ENCODE peak calls at places on chromosomes 3 and 15, in ten cellular contexts. X is fibroblast of pulmonary artery, M is psoas muscle, T is HFF-Myc, W is OCI-LY7, S is H9, V is retinal pigment epithelial cell, B is progenitor cell of endocrine pancreas, K is GM10248, D is tibial nerve. U is an unnamed sample.

GRCh38 chr3:103515116-103515515 is 1080.3 kb downstream of the ZPLD1 start:
- DNase-seq in S (no peak), W (no peak), M (no peak), D (no peak), K (no peak), V (no peak), T (no peak), B (no peak), X (no peak), U (no peak)

GRCh38 chr15:88177451-88177850 is 79.1 kb downstream of the NTRK3 start:
- DNase-seq in S (no peak), D (no peak), B (no peak), T (no peak), V (no peak), K (no peak), M (no peak), W (no peak), X (no peak), U (no peak)

GRCh38 chr3:52240059-52240885 is 1.3 kb upstream of the TWF2 start:
- DNase-seq in T (peak; percentile 88), W (peak; percentile 80), D (peak; percentile 54), M (peak; percentile 77), K (no peak), B (no peak), X (peak; percentile 93), S (peak; percentile 61), V (peak; percentile 80), U (peak; percentile 82)

GRCh38 chr15:71548317-71548908 is 261.9 kb upstream of the NR2E3 start:
- DNase-seq in S (no peak), T (no peak), X (no peak), D (no peak), V (no peak), B (no peak), M (no peak), W (no peak), K (no peak), U (no peak)

GRCh38 chr3:141412087-141412935 is 44.0 kb downstream of the ZBTB38 start:
- DNase-seq in W (peak; percentile 22), S (no peak), D (peak; percentile 37), X (peak; percentile 77), B (no peak), V (no peak), M (no peak), K (peak; percentile 39), T (no peak), U (peak; percentile 83)

GRCh38 chr15:52292780-52293392 is 2.7 kb downstream of the MYO5C start:
- DNase-seq in W (peak; percentile 19), M (no peak), V (no peak), B (no peak), T (no peak), X (no peak), S (no peak), D (no peak), K (no peak), U (no peak)

GRCh38 chr3:107942244-107942643 is 148.6 kb downstream of the CD47 start:
- DNase-seq in X (no peak), T (no peak), M (no peak), S (no peak), W (no peak), V (no peak), B (no peak), K (peak; percentile 13), D (no peak), U (no peak)

GRCh38 chr15:96171842-96172241 is 158.7 kb upstream of the NR2F2 start:
- DNase-seq in B (peak; percentile 16), V (peak; percentile 61), W (no peak), X (peak; percentile 5), K (no peak), D (no peak), T (no peak), S (no peak), M (no peak), U (no peak)

GRCh38 chr3:113736548-113737089 is 9.4 kb downstream of the NAA50 start:
- DNase-seq in S (no peak), K (peak; percentile 40), B (no peak), T (peak; percentile 50), M (no peak), D (no peak), V (no peak), W (peak; percentile 77), X (peak; percentile 84), U (no peak)

GRCh38 chr15:89680282-89680873 is 1.2 kb upstream of the PLIN1 start:
- DNase-seq in S (no peak), X (peak; percentile 94), V (no peak), M (peak; percentile 47), W (no peak), T (no peak), B (no peak), D (peak; percentile 37), K (no peak), U (peak; percentile 81)

GRCh38 chr15:101047301-101047781 is 128.2 kb downstream of the LRRK1 start:
- DNase-seq in B (no peak), W (no peak), S (peak; percentile 83), M (no peak), K (no peak), T (no peak), D (no peak), V (no peak), X (no peak), U (peak; percentile 35)

GRCh38 chr3:17974206-17974841 is 231.9 kb upstream of the TBC1D5 start:
- DNase-seq in K (no peak), T (no peak), S (no peak), D (no peak), X (peak; percentile 7), V (no peak), M (no peak), W (peak; percentile 11), B (no peak), U (no peak)

GRCh38 chr3:173440431-173440990 is 43.0 kb downstream of the NLGN1 start:
- DNase-seq in V (no peak), M (no peak), D (no peak), K (no peak), X (no peak), S (no peak), T (no peak), W (no peak), B (no peak), U (no peak)

DNA sequence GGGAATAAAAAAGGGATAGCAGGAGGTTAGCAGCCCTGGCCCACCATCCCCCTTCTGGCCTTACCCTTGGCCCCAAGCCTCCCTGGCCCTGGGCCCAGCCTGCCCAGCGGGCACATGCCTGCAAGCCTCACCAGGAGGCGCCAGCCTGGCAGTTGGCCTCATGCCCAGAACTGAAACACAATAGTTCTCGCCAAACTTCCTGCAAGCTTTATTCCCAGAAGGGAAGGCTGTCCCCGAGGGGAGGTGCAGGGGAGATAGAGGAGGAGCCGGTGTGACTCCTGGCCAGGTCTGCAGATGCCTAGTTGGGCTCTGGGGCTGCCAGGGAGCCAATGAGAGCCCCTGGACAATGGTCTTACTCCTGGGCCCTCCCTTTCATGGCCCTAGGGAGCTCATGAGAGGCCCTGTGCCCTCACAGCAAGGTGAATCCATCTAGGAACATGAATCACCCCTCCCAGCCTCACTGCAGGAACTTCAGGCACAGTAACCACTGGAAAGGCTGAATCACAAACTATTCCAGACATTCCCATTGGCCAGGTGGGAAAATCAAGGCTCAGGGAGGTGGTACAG is 4.0 kb downstream of the CCDC33 start:
- DNase-seq in K (no peak), M (peak; percentile 85), X (peak; percentile 91), W (no peak), D (peak; percentile 19), T (peak; percentile 66), S (peak; percentile 77), V (peak; percentile 88), B (no peak), U (peak; percentile 73)
- TF ChIP-seq CTCF in K (no peak), M (peak; percentile 52), X (peak; percentile 56), W (no peak), D (no peak), T (peak; percentile 53), S (peak; percentile 42), V (peak; percentile 80), B (no peak), U (peak; percentile 48)

GRCh38 chr3:188049890-188050530 is 103.9 kb upstream of the LPP start:
- DNase-seq in S (no peak), B (no peak), M (no peak), X (no peak), D (no peak), T (no peak), V (no peak), K (no peak), W (peak; percentile 74), U (no peak)

GRCh38 chr3:188052966-188053340 is 101.0 kb upstream of the LPP start:
- DNase-seq in V (no peak), T (no peak), X (no peak), D (no peak), B (no peak), K (no peak), S (no peak), W (no peak), M (no peak), U (no peak)

GRCh38 chr3:188051801-188052228 is 102.1 kb upstream of the LPP start:
- DNase-seq in M (peak; percentile 58), D (peak; percentile 68), S (peak; percentile 34), K (no peak), B (no peak), W (no peak), V (peak; percentile 51), T (no peak), X (peak; percentile 52), U (peak; percentile 64)

GRCh38 chr3:188053710-188054379 is 100.1 kb upstream of the LPP start:
- DNase-seq in T (no peak), X (no peak), W (no peak), D (no peak), M (no peak), B (no peak), V (no peak), S (no peak), K (no peak), U (no peak)

GRCh38 chr3:188052229-188052965 is 101.6 kb upstream of the LPP start:
- DNase-seq in D (peak; percentile 91), M (peak; percentile 78), V (peak; percentile 51), T (no peak), W (no peak), X (peak; percentile 84), K (no peak), S (peak; percentile 73), B (peak; percentile 22), U (peak; percentile 98)
- TF ChIP-seq CTCF in D (peak; percentile 82), M (no peak), V (peak; percentile 42), T (no peak), W (peak; percentile 34), X (peak; percentile 42), K (no peak), S (peak; percentile 54), B (peak; percentile 34), U (peak; percentile 67)

GRCh38 chr3:23372296-23372695 is 169.2 kb downstream of the UBE2E2 start:
- DNase-seq in W (no peak), V (no peak), B (no peak), M (no peak), X (peak; percentile 28), K (no peak), D (no peak), T (no peak), S (no peak), U (no peak)
- TF ChIP-seq CTCF in W (peak; percentile 27), V (no peak), B (no peak), M (no peak), X (peak; percentile 17), K (no peak), D (no peak), T (no peak), S (no peak), U (no peak)

DNA sequence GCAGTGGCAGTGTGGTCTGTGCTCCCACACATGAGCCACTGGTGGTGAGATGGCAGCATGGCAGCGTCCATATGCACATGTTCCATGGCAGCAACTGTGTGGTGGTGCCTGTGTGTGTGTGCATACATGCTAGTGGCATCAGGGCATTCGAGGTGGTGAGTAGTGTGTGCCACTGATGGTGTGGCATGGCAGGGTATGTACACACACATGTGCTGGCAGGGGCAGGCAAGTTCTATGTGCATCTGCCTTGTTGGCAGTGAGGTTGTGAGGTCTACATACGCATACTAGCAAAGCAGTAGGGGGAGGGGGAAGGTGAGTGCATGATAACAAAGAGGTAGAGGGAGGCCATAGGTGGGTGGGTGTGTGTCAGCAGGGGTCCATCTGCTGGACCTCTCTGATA is 378.7 kb downstream of the C3orf38 start:
- DNase-seq in W (no peak), T (no peak), V (no peak), B (no peak), X (no peak), D (no peak), M (no peak), S (no peak), K (no peak), U (no peak)
- TF ChIP-seq CTCF in W (no peak), T (no peak), V (no peak), B (no peak), X (no peak), D (no peak), M (no peak), S (no peak), K (no peak), U (no peak)